ENCODE peak calls at places on chromosome 19, in four cellular contexts. One of them, this sample, is unnamed.

GRCh38 chr19:9869008-9869617 is 34.0 kb downstream of the PIN1 start:
- DNase-seq in COR-L47: no peak
- DNase-seq in RWPE1: no peak
- DNase-seq in iris pigment epithelial cell: no peak
- DNase-seq in this sample: no peak

GRCh38 chr19:1847684-1848398 is 442 bp downstream of the REXO1 start:
- DNase-seq in COR-L47: no peak
- DNase-seq in RWPE1: no peak
- DNase-seq in iris pigment epithelial cell: peak
- DNase-seq in this sample: no peak

GRCh38 chr19:11970174-11970573 is 5.3 kb downstream of the ZNF763 start:
- DNase-seq in COR-L47: no peak
- DNase-seq in RWPE1: no peak
- DNase-seq in iris pigment epithelial cell: no peak
- DNase-seq in this sample: no peak

GRCh38 chr19:5700455-5701092 is 10.5 kb downstream of the RPL36 start:
- DNase-seq in COR-L47: no peak
- DNase-seq in RWPE1: no peak
- DNase-seq in iris pigment epithelial cell: no peak
- DNase-seq in this sample: no peak

GRCh38 chr19:2646866-2647535 is 55.5 kb downstream of the GNG7 start:
- DNase-seq in COR-L47: no peak
- DNase-seq in RWPE1: no peak
- DNase-seq in iris pigment epithelial cell: no peak
- DNase-seq in this sample: no peak

GRCh38 chr19:28500319-28500718 is 712.6 kb downstream of the UQCRFS1 start:
- DNase-seq in COR-L47: no peak
- DNase-seq in RWPE1: no peak
- DNase-seq in iris pigment epithelial cell: no peak
- DNase-seq in this sample: no peak

GRCh38 chr19:489418-490196 is 6.7 kb upstream of the MADCAM1 start:
- DNase-seq in COR-L47: no peak
- DNase-seq in RWPE1: no peak
- DNase-seq in iris pigment epithelial cell: peak
- DNase-seq in this sample: no peak

GRCh38 chr19:31715249-31715944 is 366.2 kb upstream of the TSHZ3 start:
- DNase-seq in COR-L47: no peak
- DNase-seq in RWPE1: no peak
- DNase-seq in iris pigment epithelial cell: no peak
- DNase-seq in this sample: no peak

GRCh38 chr19:47487551-47488515 is 3.8 kb upstream of the KPTN start:
- DNase-seq in COR-L47: no peak
- DNase-seq in RWPE1: no peak
- DNase-seq in iris pigment epithelial cell: no peak
- DNase-seq in this sample: no peak

GRCh38 chr19:18153555-18154134 is 682 bp downstream of the PIK3R2 start:
- DNase-seq in COR-L47: no peak
- DNase-seq in RWPE1: no peak
- DNase-seq in iris pigment epithelial cell: no peak
- DNase-seq in this sample: no peak

GRCh38 chr19:46766569-46767317 is 20.5 kb upstream of the STRN4 start:
- DNase-seq in COR-L47: no peak
- DNase-seq in RWPE1: no peak
- DNase-seq in iris pigment epithelial cell: peak
- DNase-seq in this sample: no peak

GRCh38 chr19:55112781-55113569 is 4.5 kb downstream of the PPP1R12C start:
- DNase-seq in COR-L47: no peak
- DNase-seq in RWPE1: no peak
- DNase-seq in iris pigment epithelial cell: no peak
- DNase-seq in this sample: no peak

GRCh38 chr19:45814851-45815481 is at the start of gene RSPH6A:
- DNase-seq in COR-L47: no peak
- DNase-seq in RWPE1: no peak
- DNase-seq in iris pigment epithelial cell: no peak
- DNase-seq in this sample: no peak

GRCh38 chr19:4690362-4690761 is 20.2 kb upstream of the MYDGF start:
- DNase-seq in COR-L47: no peak
- DNase-seq in RWPE1: no peak
- DNase-seq in iris pigment epithelial cell: no peak
- DNase-seq in this sample: no peak

GRCh38 chr19:9144920-9145319 is 4.7 kb downstream of the ZNF317 start:
- DNase-seq in COR-L47: no peak
- DNase-seq in RWPE1: no peak
- DNase-seq in iris pigment epithelial cell: no peak
- DNase-seq in this sample: no peak

GRCh38 chr19:8302357-8302691 is 5.8 kb downstream of the CD320 start:
- DNase-seq in COR-L47: no peak
- DNase-seq in RWPE1: no peak
- DNase-seq in iris pigment epithelial cell: no peak
- DNase-seq in this sample: no peak

GRCh38 chr19:38559428-38560401 is 58.0 kb downstream of the MAP4K1 start:
- DNase-seq in COR-L47: no peak
- DNase-seq in RWPE1: peak
- DNase-seq in iris pigment epithelial cell: peak
- DNase-seq in this sample: no peak

GRCh38 chr19:18833849-18834643 is 2.3 kb downstream of the UPF1 start:
- DNase-seq in COR-L47: peak
- DNase-seq in RWPE1: peak
- DNase-seq in iris pigment epithelial cell: no peak
- DNase-seq in this sample: no peak

GRCh38 chr19:35021016-35021415 is 9.3 kb upstream of the SCN1B start:
- DNase-seq in COR-L47: no peak
- DNase-seq in RWPE1: no peak
- DNase-seq in iris pigment epithelial cell: no peak
- DNase-seq in this sample: no peak

GRCh38 chr19:51196181-51196580 is 28.7 kb upstream of the CD33 start:
- DNase-seq in COR-L47: no peak
- DNase-seq in RWPE1: no peak
- DNase-seq in iris pigment epithelial cell: no peak
- DNase-seq in this sample: no peak

GRCh38 chr19:16365300-16365996 is 40.8 kb downstream of the KLF2 start:
- DNase-seq in COR-L47: no peak
- DNase-seq in RWPE1: no peak
- DNase-seq in iris pigment epithelial cell: no peak
- DNase-seq in this sample: no peak

GRCh38 chr19:49921871-49922755 is 6.9 kb upstream of the ATF5 start:
- DNase-seq in COR-L47: no peak
- DNase-seq in RWPE1: no peak
- DNase-seq in iris pigment epithelial cell: peak
- DNase-seq in this sample: no peak

GRCh38 chr19:47084879-47085439 is 28.6 kb downstream of the ZC3H4 start:
- DNase-seq in COR-L47: no peak
- DNase-seq in RWPE1: no peak
- DNase-seq in iris pigment epithelial cell: no peak
- DNase-seq in this sample: no peak

GRCh38 chr19:32581704-32582164 is 744 bp downstream of the PDCD5 start:
- DNase-seq in COR-L47: peak
- DNase-seq in RWPE1: peak
- DNase-seq in iris pigment epithelial cell: peak
- DNase-seq in this sample: peak

GRCh38 chr19:38731654-38732301 is 12.5 kb downstream of the CAPN12 start:
- DNase-seq in COR-L47: no peak
- DNase-seq in RWPE1: no peak
- DNase-seq in iris pigment epithelial cell: no peak
- DNase-seq in this sample: no peak

This sample was measured in HTR-8/SVneo.